ENCODE peak calls at places on chromosomes 2 and 18, in six cellular contexts. R is HCT116, U is K562, S is SK-N-SH, Z is GM12878, W is H1. B is an unnamed sample.

GRCh38 chr2:120769076-120769786 is 33.6 kb downstream of the GLI2 start:
- DNase-seq in R (no peak), U (no peak), S (no peak), Z (no peak), W (no peak), B (no peak)

GRCh38 chr2:48905696-48906095 is 150.2 kb upstream of the LHCGR start:
- DNase-seq in R (no peak), U (no peak), S (no peak), Z (no peak), W (no peak), B (no peak)

GRCh38 chr18:47917923-47918610 is 12.4 kb downstream of the SMAD2 start:
- DNase-seq in R (no peak), U (no peak), S (no peak), Z (no peak), W (no peak), B (no peak)

GRCh38 chr18:78528437-78529228 is 451.0 kb upstream of the SALL3 start:
- DNase-seq in R (no peak), U (no peak), S (no peak), Z (no peak), W (no peak), B (no peak)

GRCh38 chr2:3598197-3598910 is 3.4 kb downstream of the COLEC11 start:
- DNase-seq in R (no peak), U (no peak), S (no peak), Z (no peak), W (no peak), B (peak)

GRCh38 chr2:137845422-137845821 is 118.9 kb upstream of the HNMT start:
- DNase-seq in R (no peak), U (no peak), S (no peak), Z (no peak), W (no peak), B (no peak)

GRCh38 chr2:65416945-65417344 is 15.5 kb downstream of the SPRED2 start:
- DNase-seq in R (no peak), U (no peak), S (no peak), Z (no peak), W (no peak), B (no peak)

GRCh38 chr2:78070693-78071092 is 548.5 kb upstream of the LRRTM4 start:
- DNase-seq in R (no peak), U (no peak), S (no peak), Z (no peak), W (no peak), B (no peak)

GRCh38 chr2:120957905-120958304 is 222.2 kb downstream of the GLI2 start:
- DNase-seq in R (no peak), U (no peak), S (no peak), Z (no peak), W (no peak), B (no peak)

GRCh38 chr18:67310826-67311225 is 205.7 kb downstream of the DSEL start:
- DNase-seq in R (no peak), U (no peak), S (no peak), Z (no peak), W (no peak), B (no peak)

GRCh38 chr2:112692914-112693313 is 27.9 kb upstream of the NT5DC4 start:
- DNase-seq in R (no peak), U (no peak), S (no peak), Z (no peak), W (no peak), B (no peak)

GRCh38 chr18:48820483-48821250 is 130.1 kb downstream of the SMAD7 start:
- DNase-seq in R (no peak), U (no peak), S (no peak), Z (peak), W (no peak), B (no peak)

GRCh38 chr2:112055833-112056625 is 960 bp downstream of the TMEM87B start:
- DNase-seq in R (no peak), U (peak), S (peak), Z (no peak), W (no peak), B (peak)

GRCh38 chr2:40184551-40184950 is 267.3 kb downstream of the SLC8A1 start:
- DNase-seq in R (no peak), U (no peak), S (no peak), Z (no peak), W (no peak), B (no peak)

GRCh38 chr2:180144311-180144813 is 137.3 kb upstream of the CWC22 start:
- DNase-seq in R (no peak), U (no peak), S (no peak), Z (no peak), W (no peak), B (no peak)

GRCh38 chr2:187003038-187003543 is 154.1 kb upstream of the ZSWIM2 start:
- DNase-seq in R (no peak), U (peak), S (no peak), Z (no peak), W (no peak), B (no peak)

GRCh38 chr2:15223887-15224286 is 337.2 kb downstream of the NBAS start:
- DNase-seq in R (no peak), U (no peak), S (no peak), Z (no peak), W (no peak), B (no peak)

GRCh38 chr2:77054938-77055337 is 467.2 kb downstream of the LRRTM4 start:
- DNase-seq in R (no peak), U (no peak), S (no peak), Z (no peak), W (peak), B (peak)

GRCh38 chr2:127015106-127015910 is 91.6 kb downstream of the BIN1 start:
- DNase-seq in R (no peak), U (no peak), S (no peak), Z (no peak), W (no peak), B (no peak)

GRCh38 chr2:142131016-142131714 is at the start of gene LRP1B:
- DNase-seq in R (no peak), U (no peak), S (peak), Z (no peak), W (peak), B (peak)

GRCh38 chr18:8822643-8823042 is 117.3 kb downstream of the MTCL1 start:
- DNase-seq in R (no peak), U (no peak), S (no peak), Z (no peak), W (no peak), B (no peak)

GRCh38 chr18:31508781-31509180 is 10.8 kb downstream of the DSG2 start:
- DNase-seq in R (no peak), U (no peak), S (no peak), Z (no peak), W (no peak), B (no peak)

GRCh38 chr2:179341152-179341866 is 76.7 kb upstream of the SESTD1 start:
- DNase-seq in R (no peak), U (no peak), S (no peak), Z (no peak), W (no peak), B (no peak)

GRCh38 chr2:155525194-155525593 is 807.3 kb downstream of the NR4A2 start:
- DNase-seq in R (no peak), U (no peak), S (no peak), Z (no peak), W (no peak), B (peak)

GRCh38 chr2:64624108-64624610 is 29.6 kb downstream of the SERTAD2 start:
- DNase-seq in R (no peak), U (no peak), S (no peak), Z (no peak), W (no peak), B (no peak)

GRCh38 chr2:144267209-144267608 is 252.7 kb downstream of the ZEB2 start:
- DNase-seq in R (no peak), U (no peak), S (no peak), Z (peak), W (no peak), B (no peak)

GRCh38 chr2:18474690-18475089 is 85.8 kb downstream of the RDH14 start:
- DNase-seq in R (no peak), U (no peak), S (no peak), Z (no peak), W (no peak), B (no peak)

GRCh38 chr2:191675807-191676667 is 1.9 kb upstream of the NABP1 start:
- DNase-seq in R (no peak), U (peak), S (no peak), Z (peak), W (no peak), B (no peak)

GRCh38 chr2:235029054-235029453 is 77.2 kb downstream of the SH3BP4 start:
- DNase-seq in R (no peak), U (no peak), S (no peak), Z (no peak), W (no peak), B (no peak)

GRCh38 chr2:235028646-235029045 is 76.8 kb downstream of the SH3BP4 start:
- DNase-seq in R (no peak), U (no peak), S (no peak), Z (no peak), W (no peak), B (no peak)

GRCh38 chr2:235026137-235026536 is 74.3 kb downstream of the SH3BP4 start:
- DNase-seq in R (peak), U (no peak), S (no peak), Z (no peak), W (no peak), B (no peak)

GRCh38 chr2:235026649-235027557 is 75.1 kb downstream of the SH3BP4 start:
- DNase-seq in R (peak), U (no peak), S (no peak), Z (no peak), W (no peak), B (peak)

DNA sequence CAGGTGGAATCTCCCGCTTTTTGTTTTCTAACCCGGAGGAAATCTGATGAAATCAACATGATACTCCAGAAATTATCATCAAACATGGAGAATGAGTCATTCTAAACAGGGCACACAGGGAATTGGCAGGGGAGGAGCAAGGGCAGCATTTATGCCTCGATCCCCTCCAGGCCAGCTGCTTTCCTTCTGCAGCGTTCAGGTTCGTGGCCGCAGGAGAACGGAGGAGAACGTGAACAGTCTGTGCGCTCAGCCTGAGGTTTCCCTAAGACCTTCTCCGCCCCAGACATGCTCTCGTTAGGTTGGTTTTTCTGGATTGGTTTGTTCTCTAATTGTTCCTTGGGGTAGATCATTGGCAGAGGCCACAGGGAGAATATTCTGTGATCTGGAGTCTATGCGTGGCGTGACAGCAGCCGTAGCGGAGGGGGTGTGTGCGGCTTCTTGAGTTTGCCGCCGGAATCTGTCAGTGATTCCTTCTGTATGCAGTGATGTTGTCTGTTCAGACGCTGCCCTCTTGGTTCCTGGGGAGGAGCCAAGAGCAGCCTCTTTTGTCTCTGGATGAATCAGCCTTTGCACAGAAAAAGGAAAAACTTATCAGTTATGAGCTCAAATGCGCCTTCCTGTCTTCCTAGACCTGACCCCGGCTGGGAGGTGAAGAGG is 75.9 kb downstream of the SH3BP4 start:
- DNase-seq in R (no peak), U (no peak), S (no peak), Z (no peak), W (no peak), B (peak)
- TF ChIP-seq JUND in R (peak), U (no peak), S (peak), Z (no peak), W (no peak), B (no peak)

GRCh38 chr2:217090024-217090473 is 230.2 kb upstream of the TNP1 start:
- DNase-seq in R (no peak), U (peak), S (no peak), Z (peak), W (no peak), B (no peak)

GRCh38 chr2:217095511-217096205 is 235.8 kb upstream of the TNP1 start:
- DNase-seq in R (no peak), U (no peak), S (no peak), Z (no peak), W (no peak), B (no peak)

GRCh38 chr2:217090884-217091283 is 231.0 kb upstream of the TNP1 start:
- DNase-seq in R (no peak), U (no peak), S (no peak), Z (no peak), W (no peak), B (peak)

GRCh38 chr2:217091531-217091930 is 231.7 kb upstream of the TNP1 start:
- DNase-seq in R (no peak), U (no peak), S (no peak), Z (no peak), W (no peak), B (peak)

GRCh38 chr2:217092710-217093379 is 233.0 kb upstream of the TNP1 start:
- DNase-seq in R (no peak), U (peak), S (peak), Z (no peak), W (no peak), B (peak)
- TF ChIP-seq JUND in R (no peak), U (peak), S (no peak), Z (no peak), W (no peak), B (peak)

DNA sequence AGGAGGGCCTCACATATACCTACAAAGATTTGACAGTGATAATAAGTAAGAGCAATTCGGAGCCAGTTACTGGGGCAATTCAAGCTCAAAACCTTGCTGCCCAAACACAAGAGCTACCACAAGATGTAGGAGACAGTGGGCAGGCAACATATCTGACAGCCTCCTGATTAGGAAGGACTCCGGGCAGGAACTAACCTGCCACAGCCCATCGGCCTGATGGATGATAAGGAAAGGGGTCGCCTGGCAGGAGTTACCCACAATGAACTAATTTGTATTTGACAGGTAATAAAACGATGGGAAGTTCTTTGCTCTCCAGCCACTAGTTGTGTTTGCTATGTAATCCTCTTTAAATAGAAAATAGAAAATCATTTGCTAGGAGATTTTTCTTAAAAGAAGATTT is 100.2 kb downstream of the ARHGAP15 start:
- DNase-seq in R (no peak), U (no peak), S (no peak), Z (no peak), W (no peak), B (no peak)
- TF ChIP-seq JUND in R (no peak), U (no peak), S (no peak), Z (no peak), W (no peak), B (no peak)

DNA sequence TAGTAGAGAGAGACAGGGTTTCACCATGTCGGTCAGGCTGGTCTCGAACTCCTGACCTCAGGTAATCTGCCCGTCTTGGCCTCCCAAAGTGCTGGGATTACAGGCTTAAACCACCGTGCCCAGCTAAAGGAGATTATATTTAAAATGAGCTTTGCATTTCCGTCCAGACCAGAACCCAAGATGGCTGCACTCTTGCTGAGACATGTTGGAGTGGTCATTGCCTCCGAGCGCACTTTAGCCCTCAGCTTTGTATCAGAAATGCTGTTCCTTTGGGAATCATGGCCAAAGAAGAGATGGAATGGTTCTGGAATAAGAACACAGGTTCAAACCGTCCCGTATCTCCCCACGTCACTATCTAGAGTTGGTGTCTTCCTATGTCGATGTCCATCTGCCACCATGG is 3.4 kb downstream of the UBXN2A start:
- DNase-seq in R (no peak), U (no peak), S (no peak), Z (no peak), W (no peak), B (no peak)
- TF ChIP-seq JUND in R (no peak), U (no peak), S (no peak), Z (no peak), W (no peak), B (no peak)

GRCh38 chr2:118527571-118527970 is 319.9 kb downstream of the EN1 start:
- DNase-seq in R (no peak), U (no peak), S (no peak), Z (no peak), W (no peak), B (peak)
- TF ChIP-seq JUND in R (no peak), U (no peak), S (no peak), Z (no peak), W (no peak), B (no peak)

GRCh38 chr2:84889332-84889731 is 8.4 kb upstream of the TRABD2A start:
- DNase-seq in R (no peak), U (no peak), S (no peak), Z (no peak), W (no peak), B (no peak)
- TF ChIP-seq JUND in R (no peak), U (no peak), S (no peak), Z (no peak), W (no peak), B (no peak)

GRCh38 chr2:218809515-218809914 is 22.1 kb downstream of the PRKAG3 start:
- DNase-seq in R (no peak), U (no peak), S (no peak), Z (no peak), W (no peak), B (no peak)

GRCh38 chr2:218804817-218805216 is 22.9 kb downstream of the CYP27A1 start:
- DNase-seq in R (no peak), U (no peak), S (no peak), Z (no peak), W (no peak), B (no peak)

GRCh38 chr2:218807626-218808025 is 24.0 kb downstream of the PRKAG3 start:
- DNase-seq in R (no peak), U (no peak), S (no peak), Z (no peak), W (no peak), B (no peak)

GRCh38 chr2:218805627-218806026 is 23.7 kb downstream of the CYP27A1 start:
- DNase-seq in R (no peak), U (no peak), S (no peak), Z (peak), W (no peak), B (no peak)

DNA sequence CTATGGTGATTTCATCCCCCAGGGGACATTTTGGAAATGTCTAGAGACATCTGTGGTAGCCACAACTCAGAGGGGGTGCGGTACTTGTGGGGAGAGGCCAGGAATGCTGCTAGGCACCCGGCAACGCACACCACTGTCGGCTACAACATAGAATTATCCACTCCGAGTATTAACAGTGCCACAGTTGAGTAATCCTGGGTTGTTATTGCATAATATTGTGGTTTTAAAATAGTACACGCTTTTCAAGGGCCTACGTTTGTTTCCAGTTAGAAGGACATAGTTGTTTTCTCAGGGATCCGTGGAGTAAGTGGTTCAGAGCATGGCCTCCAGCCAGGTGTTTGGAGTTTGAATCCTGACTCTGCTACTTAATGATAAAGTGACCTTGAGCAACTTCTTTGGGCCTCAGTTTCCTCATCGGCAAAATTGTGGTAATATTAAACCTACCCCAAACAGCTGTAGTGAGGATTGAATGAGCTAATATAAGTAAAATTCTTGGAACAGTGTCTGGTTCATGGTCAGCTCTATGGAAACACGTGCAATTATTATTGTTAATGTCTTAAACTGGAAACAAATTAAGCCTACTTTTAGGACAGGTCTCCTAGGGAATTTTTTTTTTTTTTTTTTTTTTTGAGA is 24.5 kb downstream of the CYP27A1 start:
- DNase-seq in R (no peak), U (no peak), S (no peak), Z (peak), W (no peak), B (peak)
- TF ChIP-seq JUND in R (no peak), U (peak), S (no peak), Z (no peak), W (no peak), B (no peak)

GRCh38 chr2:85796549-85797262 is 42.9 kb downstream of the ATOH8 start:
- DNase-seq in R (no peak), U (no peak), S (peak), Z (no peak), W (no peak), B (no peak)

GRCh38 chr2:85797263-85797660 is 43.5 kb downstream of the ATOH8 start:
- DNase-seq in R (no peak), U (no peak), S (no peak), Z (no peak), W (no peak), B (no peak)

GRCh38 chr2:85799215-85799956 is 45.6 kb downstream of the ATOH8 start:
- DNase-seq in R (peak), U (no peak), S (no peak), Z (no peak), W (no peak), B (no peak)

GRCh38 chr2:85796046-85796548 is 42.3 kb downstream of the ATOH8 start:
- DNase-seq in R (no peak), U (no peak), S (no peak), Z (no peak), W (no peak), B (no peak)

GRCh38 chr2:85797959-85798358 is 44.2 kb downstream of the ATOH8 start:
- DNase-seq in R (no peak), U (peak), S (peak), Z (no peak), W (no peak), B (no peak)
- TF ChIP-seq JUND in R (no peak), U (no peak), S (no peak), Z (no peak), W (no peak), B (no peak)

B was measured in T47D.